ENCODE peak calls at places on chromosomes 6 and 20, in four cellular contexts. G is GM13976, C is epithelial cell of esophagus, S is germinal center. Z is an unnamed sample.

GRCh38 chr20:44051661-44052000 is 135.4 kb downstream of the JPH2 start:
- DNase-seq in G (no peak), C (no peak), S (no peak), Z (no peak)

GRCh38 chr6:55511124-55511820 is 67.7 kb downstream of the HMGCLL1 start:
- DNase-seq in G (no peak), C (no peak), S (no peak), Z (no peak)

GRCh38 chr20:44856847-44857448 is 28.6 kb upstream of the YWHAB start:
- DNase-seq in G (no peak), C (no peak), S (no peak), Z (no peak)

GRCh38 chr20:40471261-40471629 is 217.8 kb downstream of the MAFB start:
- DNase-seq in G (no peak), C (peak; percentile 58), S (no peak), Z (no peak)

GRCh38 chr6:121309768-121310473 is 24.4 kb downstream of the TBC1D32 start:
- DNase-seq in G (no peak), C (peak; percentile 91), S (no peak), Z (no peak)

GRCh38 chr6:5672581-5673011 is 334.1 kb downstream of the NRN1 start:
- DNase-seq in G (no peak), C (peak; percentile 90), S (no peak), Z (no peak)

GRCh38 chr6:158894192-158894591 is 75.0 kb upstream of the EZR start:
- DNase-seq in G (no peak), C (peak; percentile 88), S (no peak), Z (no peak)

GRCh38 chr6:161423271-161423670 is 149.4 kb upstream of the AGPAT4 start:
- DNase-seq in G (no peak), C (no peak), S (no peak), Z (no peak)

GRCh38 chr6:5942591-5942990 is 64.1 kb downstream of the NRN1 start:
- DNase-seq in G (no peak), C (no peak), S (no peak), Z (no peak)

GRCh38 chr6:56335733-56336132 is 88.4 kb upstream of the COL21A1 start:
- DNase-seq in G (no peak), C (peak; percentile 90), S (no peak), Z (no peak)

GRCh38 chr6:142051404-142051803 is 81.3 kb upstream of the GJE1 start:
- DNase-seq in G (no peak), C (no peak), S (no peak), Z (no peak)

GRCh38 chr6:83096791-83097190 is 29.3 kb downstream of the DOP1A start:
- DNase-seq in G (no peak), C (no peak), S (no peak), Z (no peak)

GRCh38 chr20:62543470-62544302 is 67.9 kb upstream of the GATA5 start:
- DNase-seq in G (no peak), C (no peak), S (no peak), Z (no peak)

GRCh38 chr6:38020593-38020992 is 201.1 kb downstream of the ZFAND3 start:
- DNase-seq in G (no peak), C (no peak), S (no peak), Z (no peak)

GRCh38 chr6:13537527-13537897 is 36.9 kb upstream of the SIRT5 start:
- DNase-seq in G (no peak), C (no peak), S (no peak), Z (no peak)

GRCh38 chr6:74420221-74420620 is 724.2 kb downstream of the CD109 start:
- DNase-seq in G (no peak), C (no peak), S (no peak), Z (no peak)

GRCh38 chr20:22861990-22862389 is 173.1 kb upstream of the SSTR4 start:
- DNase-seq in G (no peak), C (peak; percentile 45), S (no peak), Z (no peak)

Z was measured in stimulated activated naive B cell treated with anti-CD40 and anti-IgM and Interleukin-4, amounts not matched to agents 10 μg/mL and 1 μg/mL and 100 μg/mL, for 72 hours.